ENCODE peak calls at places on chromosomes 12 and 14, in four cellular contexts. K is activated T-helper 1 cell treated with anti-CD3 and anti-CD28 coated beads, Interleukin-2, amount 50 U/mL, for 16 hours; D is effector memory CD4-positive, alpha-beta T cell; X is non-pigmented ciliary epithelial cell. A is an unnamed sample.
A peak's percentile ranks its signal among the peaks of the same experiment; 100 is the strongest.

GRCh38 chr12:3304436-3305135 is 186.4 kb upstream of the PRMT8 start:
- DNase-seq in X (peak; percentile 45), D (no peak), K (no peak), A (peak; percentile 83)

GRCh38 chr14:84458881-84459280 is 1071.1 kb upstream of the FLRT2 start:
- DNase-seq in X (no peak), D (no peak), K (no peak), A (no peak)

GRCh38 chr12:102631274-102631673 is 150.9 kb upstream of the IGF1 start:
- DNase-seq in D (no peak), K (no peak), X (peak; percentile 51), A (peak; percentile 64)

GRCh38 chr12:94458882-94459772 is 540 bp downstream of the CEP83 start:
- DNase-seq in D (no peak), X (no peak), K (no peak), A (peak; percentile 50)

GRCh38 chr14:80211143-80212024 is at the start of gene DIO2:
- DNase-seq in K (no peak), D (no peak), X (no peak), A (no peak)

GRCh38 chr12:26112703-26113147 is 12.1 kb downstream of the BHLHE41 start:
- DNase-seq in D (no peak), X (no peak), K (no peak), A (peak; percentile 76)

GRCh38 chr14:103326078-103326477 is 8.0 kb upstream of the EIF5 start:
- DNase-seq in X (no peak), D (no peak), K (no peak), A (no peak)

GRCh38 chr12:30988887-30989286 is 62.3 kb downstream of the TSPAN11 start:
- DNase-seq in D (no peak), X (no peak), K (no peak), A (no peak)

GRCh38 chr12:80807640-80808288 is 91.1 kb downstream of the MYF5 start:
- DNase-seq in X (no peak), K (no peak), D (no peak), A (no peak)

GRCh38 chr14:68599896-68600620 is 192.8 kb downstream of the ZFP36L1 start:
- DNase-seq in X (no peak), K (no peak), D (no peak), A (no peak)

GRCh38 chr14:32472512-32473472 is 143.7 kb downstream of the AKAP6 start:
- DNase-seq in X (peak; percentile 63), K (no peak), D (no peak), A (peak; percentile 94)

GRCh38 chr14:67533754-67534085 is 630 bp downstream of the PLEKHH1 start:
- DNase-seq in K (no peak), D (no peak), X (no peak), A (no peak)

GRCh38 chr12:103823871-103824270 is 17.2 kb downstream of the NT5DC3 start:
- DNase-seq in K (no peak), D (no peak), X (no peak), A (no peak)

GRCh38 chr12:50082644-50083043 is 2.5 kb upstream of the SMARCD1 start:
- DNase-seq in X (no peak), K (no peak), D (no peak), A (no peak)

GRCh38 chr14:65070710-65071033 is 31.6 kb downstream of the MAX start:
- DNase-seq in K (no peak), X (no peak), D (no peak), A (no peak)

GRCh38 chr12:127014079-127014478 is 1252.9 kb upstream of the TMEM132C start:
- DNase-seq in X (no peak), K (no peak), D (no peak), A (no peak)

GRCh38 chr14:76514599-76514998 is 138.7 kb downstream of the ESRRB start:
- DNase-seq in X (no peak), D (no peak), K (no peak), A (peak; percentile 47)

GRCh38 chr14:102957222-102957621 is 34.8 kb downstream of the AMN start:
- DNase-seq in D (no peak), X (no peak), K (no peak), A (no peak)

GRCh38 chr14:91249841-91250616 is 5.5 kb upstream of the GPR68 start:
- DNase-seq in D (peak; percentile 61), X (no peak), K (no peak), A (no peak)

GRCh38 chr14:64708148-64709004 is 4.2 kb downstream of the PLEKHG3 start:
- DNase-seq in D (peak; percentile 38), K (no peak), X (no peak), A (peak; percentile 91)

GRCh38 chr12:101299931-101300330 is 20.0 kb downstream of the UTP20 start:
- DNase-seq in D (no peak), X (no peak), K (no peak), A (no peak)

GRCh38 chr12:43847427-43847826 is 11.5 kb downstream of the TMEM117 start:
- DNase-seq in X (peak; percentile 44), K (no peak), D (no peak), A (peak; percentile 95)

GRCh38 chr12:127025545-127025944 is 1241.4 kb upstream of the TMEM132C start:
- DNase-seq in K (no peak), X (no peak), D (no peak), A (no peak)

GRCh38 chr12:65536876-65537661 is 258.6 kb downstream of the MSRB3 start:
- DNase-seq in K (no peak), D (no peak), X (peak; percentile 99), A (peak; percentile 100)

GRCh38 chr12:126342866-126343265 is 1277.6 kb downstream of the AACS start:
- DNase-seq in K (no peak), D (no peak), X (no peak), A (no peak)

GRCh38 chr12:105552056-105552455 is 221.6 kb downstream of the C12orf75 start:
- DNase-seq in X (no peak), K (no peak), D (no peak), A (no peak)

GRCh38 chr12:1629338-1630080 is 478 bp downstream of the WNT5B start:
- DNase-seq in K (no peak), X (no peak), D (no peak), A (no peak)

GRCh38 chr12:32486158-32486557 is 86.8 kb downstream of the FGD4 start:
- DNase-seq in D (no peak), X (no peak), K (no peak), A (no peak)

GRCh38 chr12:6570264-6570887 is 2.3 kb upstream of the NOP2 start:
- DNase-seq in X (no peak), K (no peak), D (no peak), A (no peak)

GRCh38 chr12:106883421-106883820 is 72.3 kb upstream of the TMEM263 start:
- DNase-seq in D (no peak), X (peak; percentile 60), K (no peak), A (no peak)

GRCh38 chr14:81737938-81738337 is 204.3 kb upstream of the SEL1L start:
- DNase-seq in D (no peak), X (no peak), K (no peak), A (no peak)

GRCh38 chr12:89971880-89972279 is 263.2 kb upstream of the ATP2B1 start:
- DNase-seq in X (no peak), D (no peak), K (no peak), A (no peak)